ENCODE peak calls at places on chromosomes 3 and 15, in eight cellular contexts. K is IMR-90, Z is GM12878, J is hepatocyte, C is cardiac muscle cell, E is body of pancreas, B is kidney epithelial cell, T is ovary. A is an unnamed sample.
A peak's percentile ranks its signal among the peaks of the same experiment; 100 is the strongest.

GRCh38 chr3:78846688-78847087 is 921.1 kb downstream of the ROBO1 start:
- DNase-seq in J (peak; percentile 17), Z (no peak), T (no peak), E (no peak), K (peak; percentile 89), C (no peak), B (no peak), A (no peak)

GRCh38 chr3:29511701-29512100 is 230.8 kb downstream of the RBMS3 start:
- DNase-seq in B (no peak), E (no peak), C (no peak), K (no peak), T (no peak), J (no peak), Z (no peak), A (no peak)

GRCh38 chr3:188627652-188628051 is 473.7 kb downstream of the LPP start:
- DNase-seq in T (no peak), K (peak; percentile 94), J (no peak), E (no peak), Z (no peak), B (peak; percentile 72), C (no peak), A (no peak)

GRCh38 chr3:52547143-52547542 is 10.7 kb downstream of the UQCC5 start:
- DNase-seq in E (no peak), J (no peak), T (no peak), K (no peak), B (no peak), Z (no peak), C (no peak), A (no peak)

GRCh38 chr3:16697437-16698258 is 92.4 kb upstream of the DAZL start:
- DNase-seq in J (peak; percentile 33), E (no peak), B (no peak), C (no peak), K (peak; percentile 1), T (no peak), Z (no peak), A (no peak)

GRCh38 chr15:91258436-91258779 is 158.4 kb downstream of the SV2B start:
- DNase-seq in Z (no peak), K (no peak), J (no peak), E (no peak), C (no peak), B (no peak), T (no peak), A (no peak)

GRCh38 chr3:57911588-57911987 is 96.6 kb upstream of the FLNB start:
- DNase-seq in B (no peak), E (no peak), Z (no peak), T (no peak), K (peak; percentile 18), C (no peak), J (no peak), A (no peak)

GRCh38 chr3:41037651-41038334 is 161.5 kb upstream of the CTNNB1 start:
- DNase-seq in T (no peak), B (no peak), K (no peak), Z (no peak), C (no peak), J (no peak), E (no peak), A (no peak)

GRCh38 chr3:38985981-38986380 is 65.8 kb downstream of the SCN11A start:
- DNase-seq in T (no peak), Z (no peak), B (no peak), E (no peak), K (no peak), J (no peak), C (no peak), A (no peak)

GRCh38 chr3:48660800-48661400 is 1.8 kb downstream of the CELSR3 start:
- DNase-seq in T (no peak), C (no peak), K (no peak), J (no peak), E (no peak), B (no peak), Z (no peak), A (no peak)

GRCh38 chr3:20324664-20325478 is 138.9 kb upstream of the SGO1 start:
- DNase-seq in T (no peak), K (no peak), E (no peak), B (no peak), J (no peak), Z (peak; percentile 39), C (no peak), A (no peak)

GRCh38 chr3:20320489-20320888 is 134.5 kb upstream of the SGO1 start:
- DNase-seq in T (no peak), E (peak; percentile 74), C (no peak), K (no peak), B (no peak), J (peak; percentile 13), Z (no peak), A (no peak)

GRCh38 chr3:20321391-20322047 is 135.5 kb upstream of the SGO1 start:
- DNase-seq in T (no peak), C (no peak), K (no peak), Z (no peak), J (no peak), E (no peak), B (no peak), A (no peak)

GRCh38 chr3:20323307-20323927 is 137.4 kb upstream of the SGO1 start:
- DNase-seq in B (no peak), Z (no peak), J (no peak), K (no peak), C (no peak), E (no peak), T (no peak), A (no peak)

DNA sequence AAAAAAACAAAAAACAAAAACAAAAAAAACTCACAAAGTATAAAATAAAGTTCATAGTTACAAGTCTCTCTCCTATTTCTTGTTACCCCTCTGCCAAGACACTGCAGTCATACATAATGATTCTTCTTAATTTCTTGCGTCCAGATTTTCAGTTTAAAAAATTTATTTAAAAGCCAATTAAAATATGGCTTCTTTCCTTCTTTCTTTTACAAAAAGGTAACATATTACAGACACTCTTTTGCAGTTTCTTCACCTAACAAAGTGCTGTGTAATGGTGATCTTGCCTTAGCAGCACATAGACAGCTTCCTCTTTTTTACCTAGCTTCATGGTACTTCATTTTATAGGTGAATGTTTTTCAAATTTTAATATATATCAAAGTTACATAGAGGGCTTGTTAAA is 136.1 kb upstream of the SGO1 start:
- DNase-seq in C (no peak), J (no peak), Z (no peak), E (no peak), K (no peak), B (no peak), T (no peak), A (no peak)
- TF ChIP-seq CTCF in C (no peak), J (no peak), Z (no peak), E (no peak), K (no peak), B (no peak), T (no peak), A (no peak)

GRCh38 chr3:5687230-5687629 is 499.7 kb downstream of the EDEM1 start:
- DNase-seq in K (no peak), T (no peak), J (no peak), Z (no peak), C (no peak), B (no peak), E (no peak), A (no peak)

GRCh38 chr3:5692446-5692845 is 504.9 kb downstream of the EDEM1 start:
- DNase-seq in C (no peak), B (no peak), K (no peak), E (no peak), Z (no peak), J (no peak), T (no peak), A (no peak)

GRCh38 chr3:5690490-5690889 is 503.0 kb downstream of the EDEM1 start:
- DNase-seq in E (no peak), T (no peak), J (no peak), Z (no peak), K (no peak), B (no peak), C (no peak), A (no peak)

GRCh38 chr3:5694267-5694666 is 506.8 kb downstream of the EDEM1 start:
- DNase-seq in T (no peak), E (no peak), Z (no peak), B (no peak), C (no peak), K (no peak), J (peak; percentile 40), A (no peak)

GRCh38 chr3:5690904-5691532 is 503.5 kb downstream of the EDEM1 start:
- DNase-seq in Z (no peak), T (no peak), K (no peak), J (no peak), C (no peak), E (no peak), B (no peak), A (no peak)
- H3K4me3 ChIP-seq in Z (no peak overlapping the region), T (no peak overlapping the region), K (no peak overlapping the region), J (no peak overlapping the region), C (no peak overlapping the region), E (no peak overlapping the region), B (no peak overlapping the region), A (no peak overlapping the region)

GRCh38 chr3:4107430-4107829 is 195.7 kb upstream of the SETMAR start:
- DNase-seq in T (no peak), K (no peak), E (no peak), C (no peak), J (no peak), Z (no peak), B (no peak), A (no peak)
- TF ChIP-seq CTCF in T (no peak), K (no peak), E (no peak), C (no peak), J (peak; percentile 5), Z (no peak), B (peak; percentile 7), A (peak; percentile 28)

GRCh38 chr3:43327184-43327950 is 41.0 kb downstream of the SNRK start:
- DNase-seq in T (no peak), B (no peak), K (no peak), C (peak; percentile 51), E (no peak), Z (no peak), J (peak; percentile 15), A (peak; percentile 28)
- H3K4me3 ChIP-seq in T (no peak overlapping the region), B (no peak overlapping the region), K (no peak overlapping the region), C (no peak overlapping the region), E (no peak overlapping the region), Z (no peak overlapping the region), J (no peak overlapping the region), A (no peak overlapping the region)

GRCh38 chr3:66039590-66039887 is 821 bp upstream of the MAGI1 start:
- DNase-seq in C (peak; percentile 61), K (no peak), J (peak; percentile 68), B (no peak), E (peak; percentile 62), T (peak; percentile 51), Z (no peak), A (no peak)
- TF ChIP-seq CTCF in C (peak; percentile 8), K (no peak), J (no peak), B (no peak), E (peak; percentile 14), T (no peak), Z (no peak), A (no peak)

A was measured in retinal pigment epithelial cell.